ENCODE peak calls at places on chromosomes 13 and 19, in four cellular contexts. One of them, this sample, is unnamed.

GRCh38 chr19:31436121-31436776 is 87.0 kb upstream of the TSHZ3 start:
- DNase-seq in pancreas: no peak
- DNase-seq in mammary epithelial cell: peak; percentile 60
- DNase-seq in fibroblast of the aortic adventitia: peak; percentile 64
- DNase-seq in this sample: no peak

GRCh38 chr19:17471410-17472125 is 1.2 kb downstream of the SLC27A1 start:
- DNase-seq in pancreas: no peak
- DNase-seq in mammary epithelial cell: no peak
- DNase-seq in fibroblast of the aortic adventitia: no peak
- DNase-seq in this sample: no peak

GRCh38 chr19:17109962-17110598 is 34.5 kb downstream of the MYO9B start:
- DNase-seq in pancreas: no peak
- DNase-seq in mammary epithelial cell: no peak
- DNase-seq in fibroblast of the aortic adventitia: no peak
- DNase-seq in this sample: no peak

GRCh38 chr19:3248728-3249315 is 24.4 kb downstream of the CELF5 start:
- DNase-seq in pancreas: no peak
- DNase-seq in mammary epithelial cell: no peak
- DNase-seq in fibroblast of the aortic adventitia: no peak
- DNase-seq in this sample: no peak

GRCh38 chr19:1860821-1861598 is 2.4 kb downstream of the KLF16 start:
- DNase-seq in pancreas: peak; percentile 40
- DNase-seq in mammary epithelial cell: no peak
- DNase-seq in fibroblast of the aortic adventitia: no peak
- DNase-seq in this sample: no peak

GRCh38 chr19:1085676-1086442 is 9.3 kb downstream of the POLR2E start:
- DNase-seq in pancreas: no peak
- DNase-seq in mammary epithelial cell: no peak
- DNase-seq in fibroblast of the aortic adventitia: no peak
- DNase-seq in this sample: no peak

GRCh38 chr19:41849067-41849466 is 4.2 kb downstream of the DMRTC2 start:
- DNase-seq in pancreas: no peak
- DNase-seq in mammary epithelial cell: no peak
- DNase-seq in fibroblast of the aortic adventitia: no peak
- DNase-seq in this sample: no peak

GRCh38 chr13:40061466-40062450 is 406.3 kb downstream of the COG6 start:
- DNase-seq in pancreas: peak; percentile 54
- DNase-seq in mammary epithelial cell: peak; percentile 86
- DNase-seq in fibroblast of the aortic adventitia: no peak
- DNase-seq in this sample: peak; percentile 71

GRCh38 chr13:102700088-102701031 is 5.5 kb upstream of the METTL21C start:
- DNase-seq in pancreas: no peak
- DNase-seq in mammary epithelial cell: no peak
- DNase-seq in fibroblast of the aortic adventitia: peak; percentile 88
- DNase-seq in this sample: no peak

GRCh38 chr19:29770653-29771052 is 41.1 kb upstream of the CCNE1 start:
- DNase-seq in pancreas: no peak
- DNase-seq in mammary epithelial cell: no peak
- DNase-seq in fibroblast of the aortic adventitia: no peak
- DNase-seq in this sample: no peak

GRCh38 chr19:58059003-58059671 is at the start of gene ZNF135:
- DNase-seq in pancreas: peak; percentile 78
- DNase-seq in mammary epithelial cell: peak; percentile 6
- DNase-seq in fibroblast of the aortic adventitia: peak; percentile 66
- DNase-seq in this sample: peak; percentile 75

GRCh38 chr19:13366529-13367143 is 139.6 kb downstream of the CACNA1A start:
- DNase-seq in pancreas: no peak
- DNase-seq in mammary epithelial cell: peak; percentile 5
- DNase-seq in fibroblast of the aortic adventitia: peak; percentile 52
- DNase-seq in this sample: peak; percentile 26

GRCh38 chr19:15181394-15181793 is 19.4 kb downstream of the NOTCH3 start:
- DNase-seq in pancreas: no peak
- DNase-seq in mammary epithelial cell: no peak
- DNase-seq in fibroblast of the aortic adventitia: no peak
- DNase-seq in this sample: no peak

GRCh38 chr13:25865391-25865790 is 186.4 kb downstream of the SHISA2 start:
- DNase-seq in pancreas: no peak
- DNase-seq in mammary epithelial cell: no peak
- DNase-seq in fibroblast of the aortic adventitia: no peak
- DNase-seq in this sample: no peak

GRCh38 chr13:42999491-42999890 is 7.5 kb upstream of the EPSTI1 start:
- DNase-seq in pancreas: no peak
- DNase-seq in mammary epithelial cell: no peak
- DNase-seq in fibroblast of the aortic adventitia: no peak
- DNase-seq in this sample: no peak

GRCh38 chr13:113209336-113209879 is at the start of gene CUL4A:
- DNase-seq in pancreas: peak; percentile 74
- DNase-seq in mammary epithelial cell: peak; percentile 73
- DNase-seq in fibroblast of the aortic adventitia: peak; percentile 62
- DNase-seq in this sample: peak; percentile 80

GRCh38 chr13:32390484-32390883 is 37.4 kb downstream of the N4BP2L1 start:
- DNase-seq in pancreas: no peak
- DNase-seq in mammary epithelial cell: no peak
- DNase-seq in fibroblast of the aortic adventitia: no peak
- DNase-seq in this sample: no peak

GRCh38 chr19:50778906-50779430 is 8.7 kb downstream of the GPR32 start:
- DNase-seq in pancreas: no peak
- DNase-seq in mammary epithelial cell: no peak
- DNase-seq in fibroblast of the aortic adventitia: no peak
- DNase-seq in this sample: no peak

GRCh38 chr13:105634059-105634458 is 901.4 kb downstream of the EFNB2 start:
- DNase-seq in pancreas: no peak
- DNase-seq in mammary epithelial cell: no peak
- DNase-seq in fibroblast of the aortic adventitia: no peak
- DNase-seq in this sample: no peak

GRCh38 chr19:16067205-16067938 is 8.9 kb upstream of the TPM4 start:
- DNase-seq in pancreas: peak; percentile 45
- DNase-seq in mammary epithelial cell: peak; percentile 89
- DNase-seq in fibroblast of the aortic adventitia: peak; percentile 92
- DNase-seq in this sample: peak; percentile 96

GRCh38 chr13:110913322-110913721 is 1.5 kb downstream of the ANKRD10 start:
- DNase-seq in pancreas: no peak
- DNase-seq in mammary epithelial cell: peak; percentile 49
- DNase-seq in fibroblast of the aortic adventitia: peak; percentile 23
- DNase-seq in this sample: peak; percentile 54

GRCh38 chr19:40671404-40671803 is 19.0 kb downstream of the NUMBL start:
- DNase-seq in pancreas: no peak
- DNase-seq in mammary epithelial cell: no peak
- DNase-seq in fibroblast of the aortic adventitia: no peak
- DNase-seq in this sample: no peak

GRCh38 chr13:34993470-34993869 is 51.4 kb downstream of the NBEA start:
- DNase-seq in pancreas: no peak
- DNase-seq in mammary epithelial cell: peak; percentile 1
- DNase-seq in fibroblast of the aortic adventitia: no peak
- DNase-seq in this sample: peak; percentile 2

GRCh38 chr19:2049741-2050348 is 1.2 kb downstream of the MKNK2 start:
- DNase-seq in pancreas: peak; percentile 91
- DNase-seq in mammary epithelial cell: peak; percentile 78
- DNase-seq in fibroblast of the aortic adventitia: peak; percentile 71
- DNase-seq in this sample: peak; percentile 69

GRCh38 chr13:25224151-25224550 is 52.1 kb upstream of the AMER2 start:
- DNase-seq in pancreas: no peak
- DNase-seq in mammary epithelial cell: no peak
- DNase-seq in fibroblast of the aortic adventitia: no peak
- DNase-seq in this sample: no peak

GRCh38 chr13:106917024-106917491 is 349.1 kb upstream of the ARGLU1 start:
- DNase-seq in pancreas: no peak
- DNase-seq in mammary epithelial cell: no peak
- DNase-seq in fibroblast of the aortic adventitia: no peak
- DNase-seq in this sample: no peak

GRCh38 chr13:84973661-84974060 is 825.6 kb downstream of the SLITRK6 start:
- DNase-seq in pancreas: no peak
- DNase-seq in mammary epithelial cell: no peak
- DNase-seq in fibroblast of the aortic adventitia: no peak
- DNase-seq in this sample: no peak

GRCh38 chr13:50396001-50396400 is 380.8 kb downstream of the KCNRG start:
- DNase-seq in pancreas: no peak
- DNase-seq in mammary epithelial cell: peak; percentile 96
- DNase-seq in fibroblast of the aortic adventitia: no peak
- DNase-seq in this sample: peak; percentile 99

GRCh38 chr19:17390665-17391370 is 3.2 kb downstream of the CCDC194 start:
- DNase-seq in pancreas: peak; percentile 78
- DNase-seq in mammary epithelial cell: peak; percentile 85
- DNase-seq in fibroblast of the aortic adventitia: peak; percentile 83
- DNase-seq in this sample: peak; percentile 94

GRCh38 chr19:49357186-49357585 is 5.0 kb downstream of the TEAD2 start:
- DNase-seq in pancreas: no peak
- DNase-seq in mammary epithelial cell: no peak
- DNase-seq in fibroblast of the aortic adventitia: no peak
- DNase-seq in this sample: no peak
- H3K4me3 ChIP-seq in pancreas: no peak overlapping the region
- H3K4me3 ChIP-seq in mammary epithelial cell: no peak overlapping the region
- H3K4me3 ChIP-seq in fibroblast of the aortic adventitia: no peak overlapping the region
- H3K4me3 ChIP-seq in this sample: no peak overlapping the region

GRCh38 chr13:108346376-108346775 is 76.9 kb downstream of the TNFSF13B start:
- DNase-seq in pancreas: no peak
- DNase-seq in mammary epithelial cell: no peak
- DNase-seq in fibroblast of the aortic adventitia: no peak
- DNase-seq in this sample: peak; percentile 5

GRCh38 chr13:108345016-108345415 is 75.5 kb downstream of the TNFSF13B start:
- DNase-seq in pancreas: no peak
- DNase-seq in mammary epithelial cell: no peak
- DNase-seq in fibroblast of the aortic adventitia: no peak
- DNase-seq in this sample: no peak

GRCh38 chr13:108342369-108343289 is 73.1 kb downstream of the TNFSF13B start:
- DNase-seq in pancreas: no peak
- DNase-seq in mammary epithelial cell: peak; percentile 6
- DNase-seq in fibroblast of the aortic adventitia: peak; percentile 52
- DNase-seq in this sample: peak; percentile 63
- H3K4me3 ChIP-seq in pancreas: no peak overlapping the region
- H3K4me3 ChIP-seq in mammary epithelial cell: no peak overlapping the region
- H3K4me3 ChIP-seq in fibroblast of the aortic adventitia: no peak overlapping the region
- H3K4me3 ChIP-seq in this sample: no peak overlapping the region

DNA sequence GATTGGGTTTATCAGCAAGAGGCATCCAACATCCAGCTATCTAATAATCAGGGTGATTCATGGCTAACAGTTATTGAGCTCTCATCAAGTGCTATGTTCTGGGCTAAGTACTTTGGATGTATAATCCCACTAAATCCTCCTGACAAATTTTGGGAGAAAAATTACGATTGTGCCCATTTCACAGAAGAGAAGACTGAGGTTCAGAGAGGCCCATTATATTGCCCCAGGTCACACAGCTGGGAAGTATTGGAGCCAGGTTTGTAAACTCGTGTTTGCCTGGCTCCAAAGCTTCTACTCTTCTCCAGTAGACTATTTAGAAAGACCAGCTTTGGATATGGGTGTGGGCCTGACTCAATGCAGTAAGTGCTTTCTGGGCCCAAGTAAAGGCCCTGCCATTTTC is 20.9 kb upstream of the CALM3 start:
- DNase-seq in pancreas: no peak
- DNase-seq in mammary epithelial cell: no peak
- DNase-seq in fibroblast of the aortic adventitia: no peak
- DNase-seq in this sample: no peak
- H3K4me3 ChIP-seq in pancreas: no peak overlapping the region
- H3K4me3 ChIP-seq in mammary epithelial cell: no peak overlapping the region
- H3K4me3 ChIP-seq in fibroblast of the aortic adventitia: no peak overlapping the region
- H3K4me3 ChIP-seq in this sample: no peak overlapping the region

GRCh38 chr13:74406439-74406838 is 272.2 kb upstream of the KLF12 start:
- DNase-seq in pancreas: no peak
- DNase-seq in mammary epithelial cell: no peak
- DNase-seq in fibroblast of the aortic adventitia: no peak
- DNase-seq in this sample: no peak
- H3K4me3 ChIP-seq in pancreas: no peak overlapping the region
- H3K4me3 ChIP-seq in mammary epithelial cell: no peak overlapping the region
- H3K4me3 ChIP-seq in fibroblast of the aortic adventitia: no peak overlapping the region
- H3K4me3 ChIP-seq in this sample: no peak overlapping the region

GRCh38 chr13:29304148-29304547 is 291.3 kb downstream of the SLC7A1 start:
- DNase-seq in pancreas: no peak
- DNase-seq in mammary epithelial cell: no peak
- DNase-seq in fibroblast of the aortic adventitia: no peak
- DNase-seq in this sample: no peak

DNA sequence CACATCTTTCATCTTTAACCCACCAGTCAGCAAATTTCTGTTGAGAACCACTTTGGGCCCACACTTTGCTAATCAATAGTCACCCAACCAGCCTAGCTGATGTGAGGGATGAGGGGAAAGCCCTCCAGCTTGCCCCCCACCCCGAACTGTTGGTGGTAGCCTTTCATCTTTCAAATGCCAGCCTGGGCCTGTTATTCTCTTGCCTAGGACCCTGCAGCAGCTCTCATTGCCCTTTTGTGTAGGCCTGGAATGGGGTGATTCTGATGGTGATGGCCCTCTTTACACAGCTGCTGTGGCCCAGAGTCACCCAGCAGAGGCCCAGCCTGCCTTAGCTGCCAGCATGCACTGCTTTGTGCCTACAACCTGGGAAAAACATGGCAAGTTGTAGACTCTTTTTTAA is 294.5 kb downstream of the SLC7A1 start:
- DNase-seq in pancreas: no peak
- DNase-seq in mammary epithelial cell: no peak
- DNase-seq in fibroblast of the aortic adventitia: no peak
- DNase-seq in this sample: no peak
- H3K4me3 ChIP-seq in pancreas: no peak overlapping the region
- H3K4me3 ChIP-seq in mammary epithelial cell: no peak overlapping the region
- H3K4me3 ChIP-seq in fibroblast of the aortic adventitia: no peak overlapping the region
- H3K4me3 ChIP-seq in this sample: no peak overlapping the region

GRCh38 chr13:104571161-104571889 is 1505.1 kb upstream of the SLC10A2 start:
- DNase-seq in pancreas: peak; percentile 81
- DNase-seq in mammary epithelial cell: peak; percentile 90
- DNase-seq in fibroblast of the aortic adventitia: peak; percentile 56
- DNase-seq in this sample: peak; percentile 91
- H3K4me3 ChIP-seq in pancreas: no peak overlapping the region
- H3K4me3 ChIP-seq in mammary epithelial cell: no peak overlapping the region
- H3K4me3 ChIP-seq in fibroblast of the aortic adventitia: no peak overlapping the region
- H3K4me3 ChIP-seq in this sample: peak overlapping the region; percentile 9

This sample was measured in epithelial cell of esophagus.